ENCODE peak calls at places on chromosomes 3 and 15, in eight cellular contexts. P is tibial artery, H is K562, U is esophagus muscularis mucosa, E is Peyer's patch, I is breast epithelium, X is SK-N-SH, O is tibial nerve. D is an unnamed sample.

GRCh38 chr3:73080201-73080966 is 18.9 kb downstream of the EBLN2 start:
- DNase-seq in U (no peak), H (no peak), E (no peak), I (no peak), X (no peak), P (no peak), O (no peak), D (no peak)

GRCh38 chr15:68479870-68480269 is 47.9 kb upstream of the ITGA11 start:
- DNase-seq in E (no peak), H (no peak), P (no peak), X (no peak), O (no peak), U (no peak), I (no peak), D (no peak)

GRCh38 chr15:90189781-90190467 is 11.2 kb upstream of the SEMA4B start:
- DNase-seq in P (no peak), H (peak; percentile 38), E (no peak), I (no peak), U (no peak), X (no peak), O (no peak), D (no peak)

GRCh38 chr3:152650177-152650576 is 184.8 kb upstream of the P2RY1 start:
- DNase-seq in I (no peak), P (no peak), E (no peak), X (no peak), U (no peak), O (no peak), H (no peak), D (no peak)

GRCh38 chr3:10697918-10698317 is 118.1 kb upstream of the SLC6A11 start:
- DNase-seq in I (no peak), X (no peak), O (no peak), H (peak; percentile 76), P (no peak), U (no peak), E (no peak), D (no peak)

GRCh38 chr3:123143669-123144411 is 57.9 kb upstream of the SEC22A start:
- DNase-seq in E (peak; percentile 67), U (no peak), I (no peak), O (no peak), P (no peak), X (no peak), H (no peak), D (peak; percentile 26)

GRCh38 chr3:23094890-23095462 is 108.2 kb upstream of the UBE2E2 start:
- DNase-seq in E (no peak), H (no peak), P (no peak), I (no peak), U (no peak), X (no peak), O (no peak), D (no peak)

GRCh38 chr3:196186661-196187573 is 24.3 kb downstream of the ZDHHC19 start:
- DNase-seq in H (no peak), I (no peak), O (no peak), X (peak; percentile 83), E (no peak), U (no peak), P (no peak), D (no peak)

GRCh38 chr15:40098489-40099261 is 10.0 kb downstream of the BMF start:
- DNase-seq in U (no peak), O (peak; percentile 67), H (peak; percentile 62), I (peak; percentile 64), P (peak; percentile 84), X (peak; percentile 47), E (peak; percentile 68), D (peak; percentile 72)

GRCh38 chr3:185976977-185977678 is 39.3 kb upstream of the TRA2B start:
- DNase-seq in I (peak; percentile 53), X (peak; percentile 70), H (peak; percentile 74), E (peak; percentile 83), O (peak; percentile 79), U (peak; percentile 94), P (peak; percentile 72), D (peak; percentile 87)

GRCh38 chr3:123246846-123247245 is 45.1 kb downstream of the SEC22A start:
- DNase-seq in H (no peak), X (peak; percentile 15), E (no peak), U (no peak), P (no peak), I (no peak), O (no peak), D (no peak)

GRCh38 chr15:86572368-86572841 is 492.7 kb downstream of the AGBL1 start:
- DNase-seq in E (no peak), U (no peak), P (no peak), X (peak; percentile 75), I (no peak), O (no peak), H (no peak), D (no peak)

GRCh38 chr3:67635806-67636205 is 18.6 kb downstream of the SUCLG2 start:
- DNase-seq in H (no peak), P (no peak), E (no peak), I (no peak), O (no peak), X (no peak), U (no peak), D (no peak)

GRCh38 chr3:179069762-179070390 is 1.7 kb downstream of the ZMAT3 start:
- DNase-seq in X (peak; percentile 22), P (no peak), U (no peak), E (no peak), I (no peak), H (no peak), O (no peak), D (no peak)

GRCh38 chr3:128254066-128254590 is 100.8 kb downstream of the EEFSEC start:
- DNase-seq in P (no peak), O (no peak), U (no peak), H (no peak), E (no peak), I (no peak), X (no peak), D (no peak)

GRCh38 chr3:195886181-195887141 is 21.9 kb downstream of the TNK2 start:
- DNase-seq in O (no peak), H (peak; percentile 54), U (no peak), E (no peak), X (no peak), I (no peak), P (no peak), D (no peak)

GRCh38 chr3:3102751-3103150 is 7.4 kb downstream of the IL5RA start:
- DNase-seq in I (no peak), H (no peak), X (no peak), P (no peak), O (no peak), E (no peak), U (peak; percentile 55), D (no peak)

GRCh38 chr3:46694520-46694919 is 1.0 kb upstream of the ALS2CL start:
- DNase-seq in P (no peak), U (no peak), O (no peak), X (no peak), E (no peak), I (no peak), H (no peak), D (no peak)

GRCh38 chr3:46695177-46695961 is 1.9 kb upstream of the ALS2CL start:
- DNase-seq in H (peak; percentile 61), I (no peak), O (peak; percentile 53), U (no peak), P (peak; percentile 80), E (no peak), X (peak; percentile 47), D (peak; percentile 80)

GRCh38 chr3:46693897-46694235 is 387 bp upstream of the ALS2CL start:
- DNase-seq in I (no peak), X (no peak), E (no peak), O (no peak), H (no peak), U (no peak), P (peak; percentile 33), D (no peak)

GRCh38 chr3:46692566-46692983 is 904 bp downstream of the ALS2CL start:
- DNase-seq in E (peak; percentile 92), P (no peak), X (no peak), O (no peak), H (peak; percentile 31), U (no peak), I (peak; percentile 87), D (peak; percentile 85)

DNA sequence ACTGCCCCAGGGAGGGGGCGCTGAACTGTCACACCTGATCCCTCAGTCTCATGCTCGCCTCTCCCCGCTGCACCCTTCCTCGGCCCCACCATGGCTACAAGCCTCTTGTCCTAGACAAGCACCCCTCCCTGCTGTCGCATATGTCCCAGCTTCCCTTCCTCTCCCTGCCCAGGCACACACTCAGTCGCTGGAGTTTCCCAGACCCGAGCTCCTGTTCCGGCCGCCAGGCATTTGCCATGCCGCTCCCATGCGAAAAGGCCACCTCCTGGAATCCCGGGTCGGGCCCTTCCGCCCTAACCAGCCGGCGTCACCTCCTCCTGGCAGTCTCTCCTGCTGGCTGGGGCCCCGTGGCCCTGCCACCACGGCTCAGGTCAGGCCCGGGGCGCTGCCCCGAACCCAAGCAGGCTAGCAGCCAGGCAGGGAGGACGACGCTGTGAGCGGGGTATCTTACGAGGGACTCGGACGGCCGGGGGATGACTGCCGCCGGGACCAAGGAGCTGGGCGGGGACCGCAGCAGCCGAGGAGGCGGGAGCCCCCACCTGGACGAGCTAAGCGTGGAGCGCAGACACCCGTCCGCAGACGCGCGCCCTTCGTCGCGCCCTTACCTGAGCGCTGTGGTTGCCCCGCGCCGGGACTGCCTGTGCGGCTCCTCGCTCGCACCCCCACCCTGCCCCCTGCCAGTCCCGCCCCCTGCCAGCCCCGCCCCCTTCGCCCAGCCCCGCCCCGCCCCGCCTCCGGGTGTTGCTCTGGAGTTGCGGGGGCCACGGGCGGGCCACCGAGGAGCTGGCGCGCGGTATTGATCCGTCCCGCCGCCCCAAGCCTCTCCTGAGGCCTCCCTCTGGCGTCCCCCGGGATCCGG is at the start of gene ALS2CL:
- DNase-seq in X (peak; percentile 92), P (peak; percentile 47), O (no peak), I (peak; percentile 45), U (no peak), H (peak; percentile 97), E (peak; percentile 83), D (peak; percentile 85)
- H3K27ac ChIP-seq in X (no peak within 1 kb of the TSS), P (peak within 1 kb of the TSS; percentile 97), O (peak within 1 kb of the TSS; percentile 65), I (peak within 1 kb of the TSS; percentile 78), U (peak within 1 kb of the TSS; percentile 82), H (no peak within 1 kb of the TSS), E (peak within 1 kb of the TSS; percentile 73), D (peak within 1 kb of the TSS; percentile 90)

DNA sequence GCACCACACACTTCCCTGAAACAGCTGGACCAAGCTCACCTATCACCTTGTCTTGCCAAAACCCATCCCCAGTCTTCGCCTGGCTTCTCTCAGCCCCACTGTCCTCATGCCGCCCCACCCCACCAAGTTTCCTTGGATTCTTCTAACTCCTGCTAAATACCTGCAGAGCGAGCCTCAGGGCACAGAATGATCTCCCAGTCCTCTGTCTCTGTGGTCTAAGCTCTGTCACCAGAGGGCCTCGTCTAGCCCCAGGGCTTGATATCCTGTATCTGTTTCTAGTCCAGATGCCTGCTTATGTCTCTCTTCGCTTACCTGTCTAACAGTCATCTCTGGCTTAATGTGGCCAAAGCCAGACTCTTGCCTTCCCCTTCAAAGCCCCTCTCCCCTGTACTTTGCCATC is 9.7 kb downstream of the CCDC12 start:
- DNase-seq in O (no peak), P (no peak), I (no peak), E (peak; percentile 36), X (no peak), H (peak; percentile 16), U (no peak), D (no peak)
- H3K4me1 ChIP-seq in O (no peaks in the 10 kb centered on the region), P (no peaks in the 10 kb centered on the region), I (peaks cover 8% of the 10 kb centered on the region), E (peaks cover 12% of the 10 kb centered on the region), X (peaks cover 48% of the 10 kb centered on the region), H (peaks cover 39% of the 10 kb centered on the region), U (peaks cover 78% of the 10 kb centered on the region), D (peaks cover 64% of the 10 kb centered on the region)

GRCh38 chr3:66415867-66416428 is 84.9 kb downstream of the LRIG1 start:
- DNase-seq in I (no peak), P (no peak), H (no peak), E (peak; percentile 1), X (no peak), U (no peak), O (no peak), D (no peak)
- H3K27ac ChIP-seq in I (peak overlapping the region; percentile 67), P (peak overlapping the region; percentile 29), H (no peak overlapping the region), E (no peak overlapping the region), X (no peak overlapping the region), U (peak overlapping the region; percentile 86), O (peak overlapping the region; percentile 20), D (no peak overlapping the region)

GRCh38 chr15:78038585-78039247 is 38.8 kb downstream of the TBC1D2B start:
- DNase-seq in X (no peak), P (no peak), I (no peak), H (no peak), U (no peak), E (no peak), O (no peak), D (no peak)
- H3K4me1 ChIP-seq in X (peaks cover 2% of the 10 kb centered on the region), P (no peaks in the 10 kb centered on the region), I (no peaks in the 10 kb centered on the region), H (no peaks in the 10 kb centered on the region), U (peaks cover 43% of the 10 kb centered on the region), E (no peaks in the 10 kb centered on the region), O (no peaks in the 10 kb centered on the region), D (peaks cover 63% of the 10 kb centered on the region)

D was measured in suprapubic skin.